ENCODE peak calls at places on chromosomes 5 and 9, in five cellular contexts. H, A, W, X and U are unnamed samples.

GRCh38 chr5:39449572-39449971 is 24.8 kb upstream of the DAB2 start:
- DNase-seq in H (no peak), W (no peak), A (no peak), X (no peak), U (no peak)

GRCh38 chr9:16126042-16126441 is 573.2 kb downstream of the CCDC171 start:
- DNase-seq in H (no peak), A (no peak), W (peak), X (no peak), U (peak)

GRCh38 chr9:6584881-6585597 is 60.5 kb downstream of the GLDC start:
- DNase-seq in W (peak), H (peak), X (peak), A (peak), U (peak)

GRCh38 chr5:7850533-7851239 is at the start of gene CFAP90:
- DNase-seq in W (peak), X (peak), A (no peak), H (no peak), U (peak)

GRCh38 chr9:97188545-97188944 is 118.9 kb upstream of the CCDC180 start:
- DNase-seq in H (no peak), X (no peak), W (no peak), A (no peak), U (no peak)

GRCh38 chr9:14417230-14417629 is 103.3 kb upstream of the NFIB start:
- DNase-seq in X (no peak), W (peak), H (no peak), A (no peak), U (peak)

GRCh38 chr5:81400375-81400774 is 6.4 kb upstream of the ACOT12 start:
- DNase-seq in H (no peak), X (no peak), W (no peak), A (no peak), U (no peak)

GRCh38 chr5:16700081-16700480 is 83.3 kb upstream of the RETREG1 start:
- DNase-seq in H (no peak), A (no peak), X (no peak), W (no peak), U (no peak)

GRCh38 chr9:81678088-81678487 is 11.3 kb downstream of the TLE1 start:
- DNase-seq in A (no peak), H (no peak), W (no peak), X (no peak), U (no peak)

GRCh38 chr5:80055491-80056170 is 20.5 kb downstream of the THBS4 start:
- DNase-seq in A (no peak), W (peak), H (no peak), X (no peak), U (no peak)

GRCh38 chr5:169112016-169112415 is 188.9 kb downstream of the SLIT3 start:
- DNase-seq in W (no peak), H (no peak), X (no peak), A (no peak), U (no peak)

GRCh38 chr5:91361055-91361701 is 21.9 kb downstream of the ARRDC3 start:
- DNase-seq in W (no peak), X (no peak), A (no peak), H (peak), U (no peak)

GRCh38 chr5:33369470-33370134 is 71.2 kb upstream of the TARS1 start:
- DNase-seq in W (no peak), H (no peak), X (no peak), A (no peak), U (peak)

GRCh38 chr5:137629646-137630045 is 106.2 kb downstream of the KLHL3 start:
- DNase-seq in H (peak), A (peak), X (peak), W (peak), U (peak)

GRCh38 chr5:100776244-100776643 is 126.8 kb downstream of the ST8SIA4 start:
- DNase-seq in A (no peak), H (no peak), X (no peak), W (peak), U (peak)

GRCh38 chr9:128635266-128636023 is 21.2 kb downstream of the DYNC2I2 start:
- DNase-seq in W (peak), X (peak), H (no peak), A (peak), U (peak)

GRCh38 chr9:4828776-4829175 is 36.0 kb downstream of the RCL1 start:
- DNase-seq in A (no peak), H (no peak), W (peak), X (no peak), U (peak)

DNA sequence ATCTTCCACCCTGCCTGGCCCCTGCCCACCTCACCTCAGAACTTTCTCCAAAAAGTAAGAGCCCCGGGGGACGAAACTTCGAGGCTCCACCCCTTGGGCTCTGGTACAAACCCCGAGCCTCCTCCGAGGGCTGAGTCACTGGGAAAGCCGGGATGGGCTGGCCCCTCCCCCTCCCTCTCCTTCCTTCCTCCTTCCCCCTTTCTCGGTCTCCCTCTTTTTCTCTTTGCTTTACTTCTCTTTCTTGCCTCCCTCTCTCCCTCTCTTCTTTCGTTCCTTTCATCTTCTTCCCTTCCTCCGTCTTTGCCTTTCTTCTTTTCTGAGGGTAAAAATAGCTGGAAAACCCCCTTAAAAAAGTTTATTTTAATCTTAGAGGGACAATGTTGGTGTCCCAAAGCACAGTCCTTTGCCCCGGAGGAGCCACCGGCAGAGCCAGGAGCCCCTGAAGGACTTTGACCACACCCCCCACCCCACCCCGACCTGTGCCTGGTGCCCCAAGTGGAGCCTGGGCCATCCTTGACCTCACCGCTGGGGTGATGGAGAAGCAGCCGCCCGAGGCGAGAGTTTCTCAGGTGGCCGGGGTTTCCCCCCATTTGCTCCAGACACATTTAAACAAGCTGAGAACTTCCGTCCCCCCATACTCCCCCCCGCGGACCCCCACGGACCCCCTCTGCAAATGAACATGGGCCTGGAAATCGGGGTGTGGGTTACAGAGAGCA is 5.7 kb upstream of the NOTCH1 start:
- DNase-seq in X (peak), A (no peak), H (no peak), W (peak), U (peak)
- TF ChIP-seq EZH2phosphoT487 in X (no peak), A (no peak), H (no peak), W (no peak), U (no peak)

GRCh38 chr9:135502168-135502872 is 1.8 kb downstream of the MRPS2 start:
- DNase-seq in X (no peak), W (no peak), A (no peak), H (no peak), U (no peak)
- H3K9ac ChIP-seq in X (no peak), W (no peak), A (peak), H (peak), U (peak)

GRCh38 chr5:64594025-64594424 is 88.2 kb downstream of the RGS7BP start:
- DNase-seq in A (no peak), W (no peak), X (no peak), H (no peak), U (no peak)
- TF ChIP-seq EZH2 in A (no peak), W (no peak), X (no peak), H (no peak), U (no peak)

GRCh38 chr9:90956026-90956810 is 154.6 kb downstream of the SYK start:
- DNase-seq in X (no peak), A (no peak), W (no peak), H (no peak), U (peak)
- TF ChIP-seq EZH2phosphoT487 in X (no peak), A (no peak), W (no peak), H (no peak), U (no peak)

GRCh38 chr5:149576021-149576420 is 5.3 kb upstream of the ARHGEF37 start:
- DNase-seq in A (no peak), W (no peak), X (no peak), H (peak), U (no peak)

GRCh38 chr5:149572576-149573231 is 8.6 kb upstream of the ARHGEF37 start:
- DNase-seq in A (no peak), X (no peak), H (no peak), W (no peak), U (no peak)

GRCh38 chr5:149575131-149575530 is 6.2 kb upstream of the ARHGEF37 start:
- DNase-seq in A (no peak), W (no peak), H (no peak), X (no peak), U (no peak)

GRCh38 chr5:149567226-149567625 is 14.1 kb upstream of the ARHGEF37 start:
- DNase-seq in A (no peak), X (no peak), W (no peak), H (no peak), U (no peak)

GRCh38 chr5:149572170-149572569 is 9.1 kb upstream of the ARHGEF37 start:
- DNase-seq in A (no peak), H (no peak), X (no peak), W (no peak), U (no peak)
- H3K9ac ChIP-seq in A (no peak), H (no peak), X (no peak), W (no peak), U (no peak)

DNA sequence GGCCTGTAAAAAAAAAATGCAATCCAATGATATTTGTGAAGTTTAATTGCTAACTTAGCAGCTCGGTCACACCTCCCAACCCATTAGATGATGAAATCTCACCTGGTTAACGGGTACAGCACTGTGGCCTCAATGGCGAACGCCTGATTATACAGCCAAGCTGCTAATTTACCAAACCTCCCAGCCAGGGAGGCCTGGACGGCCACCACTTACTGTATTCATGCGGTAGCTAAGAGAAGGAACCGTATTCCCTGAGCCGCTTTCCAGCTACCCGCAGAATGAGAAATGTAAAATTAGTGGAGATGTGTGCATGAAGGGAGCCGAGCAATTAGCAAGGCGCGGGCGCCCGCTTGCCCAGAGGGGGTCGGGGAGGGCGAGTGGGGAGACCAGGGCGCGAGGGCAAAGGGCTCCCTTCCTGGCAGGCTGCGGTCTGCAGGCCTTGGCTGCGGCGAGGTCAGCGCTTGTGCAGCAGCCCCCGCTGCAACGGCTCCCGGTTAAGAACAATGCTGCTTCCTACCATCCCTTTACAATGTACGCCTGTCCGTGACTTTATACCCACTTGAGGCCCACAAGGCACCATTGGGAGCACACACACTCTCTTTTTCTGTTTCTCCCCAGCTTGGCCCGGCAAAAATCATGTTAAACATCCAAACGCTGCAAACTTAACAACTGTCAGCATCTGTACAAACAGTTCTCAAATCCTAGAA is 70.4 kb upstream of the TBCA start:
- DNase-seq in H (no peak), X (peak), A (no peak), W (no peak), U (no peak)
- TF ChIP-seq EZH2 in H (no peak), X (peak), A (no peak), W (no peak), U (no peak)

DNA sequence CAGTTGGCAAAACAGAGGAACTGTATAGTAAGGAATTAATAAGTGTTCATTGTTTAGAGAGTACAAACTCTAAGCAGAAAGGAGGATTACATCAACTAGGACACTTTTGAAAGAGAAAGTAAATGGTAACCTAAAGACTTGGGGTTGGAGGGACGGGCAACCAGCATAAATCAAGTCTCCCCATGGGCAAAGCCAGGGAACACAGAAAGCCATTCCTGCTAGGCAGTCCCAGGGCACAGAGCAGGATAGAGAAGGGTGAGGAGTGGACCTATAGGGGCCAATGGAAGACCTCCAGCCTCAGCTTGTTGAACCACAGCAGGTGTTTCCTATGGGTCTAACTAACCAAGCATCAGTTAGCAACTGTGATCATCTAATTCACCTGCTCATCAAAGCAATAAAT is 9.2 kb upstream of the ERAP1 start:
- DNase-seq in W (no peak), H (peak), X (no peak), A (no peak), U (no peak)
- TF ChIP-seq EZH2phosphoT487 in W (no peak), H (no peak), X (no peak), A (no peak), U (no peak)

GRCh38 chr5:470961-471749 is 28.2 kb downstream of the EXOC3 start:
- DNase-seq in A (no peak), X (no peak), H (no peak), W (no peak), U (no peak)

GRCh38 chr5:468401-468800 is 25.4 kb downstream of the EXOC3 start:
- DNase-seq in X (no peak), W (no peak), A (no peak), H (no peak), U (no peak)

GRCh38 chr5:471750-472058 is 28.7 kb downstream of the EXOC3 start:
- DNase-seq in H (no peak), X (no peak), W (no peak), A (no peak), U (no peak)

GRCh38 chr5:472076-472655 is 29.2 kb downstream of the EXOC3 start:
- DNase-seq in H (no peak), A (no peak), X (no peak), W (no peak), U (peak)

DNA sequence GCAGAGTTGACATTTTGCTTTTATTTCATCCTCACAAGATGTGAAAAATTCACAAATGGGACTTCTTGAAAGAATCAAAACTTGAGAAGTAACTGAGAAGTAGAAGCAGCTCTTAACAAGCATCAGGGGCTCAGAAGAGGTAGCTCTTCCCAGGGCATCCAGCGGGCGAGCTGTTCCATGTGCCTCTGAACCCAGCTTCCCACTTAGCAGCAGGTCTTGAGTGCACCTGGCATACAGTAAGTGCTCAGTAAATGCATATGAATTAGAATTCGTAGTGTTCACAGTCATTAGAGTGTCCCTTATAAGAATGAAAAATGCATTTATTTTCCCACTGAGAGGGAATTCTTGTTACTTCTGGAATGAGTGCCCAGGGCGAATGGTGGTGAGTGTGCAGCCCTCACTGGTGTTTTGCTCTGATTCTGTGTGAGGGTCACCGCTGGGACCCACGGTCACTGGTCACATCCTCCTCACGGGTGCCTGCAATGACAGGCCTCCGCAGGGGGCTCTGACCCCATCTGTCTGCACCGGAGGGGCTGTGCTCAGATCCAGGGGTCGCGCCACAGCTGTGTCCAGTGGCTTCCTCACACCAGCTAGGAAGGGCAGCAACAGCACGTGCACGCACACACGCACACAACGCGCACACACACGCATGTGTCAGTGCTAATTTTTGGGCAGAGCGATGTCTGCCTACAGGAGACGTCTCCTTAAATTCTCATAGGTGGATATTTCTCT is 26.9 kb downstream of the EXOC3 start:
- DNase-seq in A (no peak), X (no peak), H (no peak), W (no peak), U (no peak)
- H3K9ac ChIP-seq in A (no peak), X (no peak), H (no peak), W (no peak), U (no peak)

GRCh38 chr9:120654278-120654677 is 60.0 kb downstream of the MEGF9 start:
- DNase-seq in A (no peak), X (no peak), W (no peak), H (no peak), U (peak)
- TF ChIP-seq EZH2 in A (no peak), X (no peak), W (no peak), H (no peak), U (no peak)